ENCODE peak calls at places on chromosomes 11 and 22, in nine cellular contexts. B is body of pancreas; U is effector memory CD4-positive, alpha-beta T cell; D is amygdala; M is HT-29; C is iris pigment epithelial cell; T is ecto neural progenitor cell; G is T-helper 2 cell; V is HTR-8/SVneo. E is an unnamed sample.

GRCh38 chr11:127223633-127224032 is 223.1 kb upstream of the KIRREL3 start:
- DNase-seq in B (no peak), U (no peak), T (no peak), M (no peak), D (no peak), V (no peak), G (no peak), C (no peak), E (no peak)

GRCh38 chr11:71406681-71407080 is 41.5 kb downstream of the DHCR7 start:
- DNase-seq in M (no peak), B (no peak), C (no peak), D (no peak), T (no peak), V (no peak), G (no peak), U (no peak), E (no peak)

GRCh38 chr22:39671936-39672335 is 101.4 kb downstream of the CACNA1I start:
- DNase-seq in D (no peak), G (no peak), C (no peak), V (no peak), T (no peak), U (no peak), M (no peak), B (no peak), E (no peak)

GRCh38 chr11:116312560-116313340 is 460.0 kb downstream of the BUD13 start:
- DNase-seq in U (no peak), V (peak), M (peak), G (no peak), D (peak), B (peak), C (peak), T (no peak), E (no peak)

GRCh38 chr11:75339685-75340409 is 11.6 kb downstream of the ARRB1 start:
- DNase-seq in V (no peak), D (no peak), U (no peak), G (no peak), B (no peak), M (peak), T (no peak), C (no peak), E (no peak)

GRCh38 chr11:113577356-113578163 is 102.4 kb upstream of the DRD2 start:
- DNase-seq in U (no peak), T (no peak), C (no peak), G (no peak), B (no peak), V (no peak), D (no peak), M (peak), E (no peak)

GRCh38 chr22:38317237-38317994 is at the start of gene CSNK1E:
- DNase-seq in B (peak), M (peak), V (no peak), G (peak), D (peak), C (peak), T (peak), U (peak), E (peak)

GRCh38 chr11:126837581-126837980 is 163.0 kb downstream of the KIRREL3 start:
- DNase-seq in B (no peak), V (no peak), G (no peak), T (no peak), C (no peak), M (no peak), D (no peak), U (no peak), E (no peak)

GRCh38 chr22:39150848-39151215 is 1.6 kb downstream of the CBX7 start:
- DNase-seq in G (no peak), D (no peak), M (no peak), U (no peak), B (no peak), C (no peak), T (no peak), V (no peak), E (no peak)

GRCh38 chr11:87859583-87859982 is 315.7 kb downstream of the RAB38 start:
- DNase-seq in U (no peak), C (peak), D (no peak), V (no peak), T (no peak), B (no peak), G (no peak), M (peak), E (no peak)

GRCh38 chr22:48379371-48379770 is 1448.3 kb downstream of the BRD1 start:
- DNase-seq in T (peak), D (no peak), C (no peak), G (no peak), M (no peak), U (no peak), B (no peak), V (no peak), E (no peak)

GRCh38 chr11:69662021-69662698 is 13.0 kb downstream of the LTO1 start:
- DNase-seq in T (no peak), M (peak), C (no peak), G (no peak), U (no peak), V (no peak), D (no peak), B (no peak), E (no peak)

GRCh38 chr11:65414776-65415498 is 7.7 kb upstream of the NEAT1 start:
- DNase-seq in U (no peak), G (no peak), D (no peak), V (no peak), C (peak), T (peak), M (peak), B (no peak), E (no peak)

GRCh38 chr11:7270233-7270760 is 18.6 kb downstream of the SYT9 start:
- DNase-seq in T (no peak), M (no peak), V (no peak), C (no peak), U (no peak), D (no peak), G (no peak), B (no peak), E (no peak)

GRCh38 chr11:34342008-34342533 is 15.7 kb downstream of the ABTB2 start:
- DNase-seq in M (peak), V (no peak), U (no peak), D (no peak), C (no peak), T (no peak), G (no peak), B (no peak), E (no peak)

GRCh38 chr11:1401656-1402221 is 12.0 kb downstream of the BRSK2 start:
- DNase-seq in U (no peak), G (no peak), B (peak), T (peak), V (no peak), D (no peak), C (peak), M (peak), E (peak)

GRCh38 chr11:118921929-118922744 is 3.6 kb downstream of the BCL9L start:
- DNase-seq in B (peak), C (peak), V (peak), T (peak), U (no peak), M (peak), G (no peak), D (no peak), E (no peak)

GRCh38 chr22:35629406-35630234 is 12.5 kb upstream of the MB start:
- DNase-seq in V (peak), T (no peak), U (no peak), D (no peak), G (no peak), M (peak), C (peak), B (peak), E (peak)

GRCh38 chr11:123799438-123799837 is 6.7 kb downstream of the OR6M1 start:
- DNase-seq in V (no peak), U (no peak), B (peak), T (no peak), M (no peak), C (no peak), D (no peak), G (no peak), E (no peak)